ENCODE peak calls at places on chromosomes 3 and 15, in four cellular contexts. One of them, this sample, is unnamed.

GRCh38 chr3:66338927-66339326 is 118.1 kb downstream of the SLC25A26 start:
- DNase-seq in lower lobe of right lung: no peak
- DNase-seq in endothelial cell: no peak
- DNase-seq in A549: no peak
- DNase-seq in this sample: no peak

GRCh38 chr3:197144188-197144587 is 114.6 kb upstream of the MELTF start:
- DNase-seq in lower lobe of right lung: no peak
- DNase-seq in endothelial cell: no peak
- DNase-seq in A549: no peak
- DNase-seq in this sample: no peak

GRCh38 chr3:164452707-164453106 is 625.6 kb downstream of the SI start:
- DNase-seq in A549: no peak
- DNase-seq in endothelial cell: no peak
- DNase-seq in lower lobe of right lung: no peak
- DNase-seq in this sample: no peak

GRCh38 chr15:39583586-39584265 is 2.8 kb downstream of the THBS1 start:
- DNase-seq in A549: peak; percentile 17
- DNase-seq in lower lobe of right lung: no peak
- DNase-seq in endothelial cell: peak; percentile 21
- DNase-seq in this sample: peak; percentile 58

GRCh38 chr3:120025520-120025919 is 68.7 kb downstream of the GSK3B start:
- DNase-seq in lower lobe of right lung: no peak
- DNase-seq in A549: no peak
- DNase-seq in endothelial cell: no peak
- DNase-seq in this sample: peak; percentile 30

GRCh38 chr15:31476866-31477265 is 150.2 kb downstream of the KLF13 start:
- DNase-seq in A549: no peak
- DNase-seq in lower lobe of right lung: no peak
- DNase-seq in endothelial cell: no peak
- DNase-seq in this sample: no peak

GRCh38 chr3:193908181-193908744 is 227.7 kb upstream of the HES1 start:
- DNase-seq in A549: no peak
- DNase-seq in endothelial cell: no peak
- DNase-seq in lower lobe of right lung: no peak
- DNase-seq in this sample: no peak

GRCh38 chr3:72187131-72187530 is 402.2 kb upstream of the PROK2 start:
- DNase-seq in A549: no peak
- DNase-seq in lower lobe of right lung: no peak
- DNase-seq in endothelial cell: no peak
- DNase-seq in this sample: no peak

GRCh38 chr15:45262906-45263456 is 10.9 kb downstream of the SLC28A2 start:
- DNase-seq in endothelial cell: no peak
- DNase-seq in lower lobe of right lung: no peak
- DNase-seq in A549: no peak
- DNase-seq in this sample: no peak

GRCh38 chr3:107999215-107999775 is 91.5 kb downstream of the CD47 start:
- DNase-seq in lower lobe of right lung: peak; percentile 55
- DNase-seq in A549: no peak
- DNase-seq in endothelial cell: no peak
- DNase-seq in this sample: no peak

DNA sequence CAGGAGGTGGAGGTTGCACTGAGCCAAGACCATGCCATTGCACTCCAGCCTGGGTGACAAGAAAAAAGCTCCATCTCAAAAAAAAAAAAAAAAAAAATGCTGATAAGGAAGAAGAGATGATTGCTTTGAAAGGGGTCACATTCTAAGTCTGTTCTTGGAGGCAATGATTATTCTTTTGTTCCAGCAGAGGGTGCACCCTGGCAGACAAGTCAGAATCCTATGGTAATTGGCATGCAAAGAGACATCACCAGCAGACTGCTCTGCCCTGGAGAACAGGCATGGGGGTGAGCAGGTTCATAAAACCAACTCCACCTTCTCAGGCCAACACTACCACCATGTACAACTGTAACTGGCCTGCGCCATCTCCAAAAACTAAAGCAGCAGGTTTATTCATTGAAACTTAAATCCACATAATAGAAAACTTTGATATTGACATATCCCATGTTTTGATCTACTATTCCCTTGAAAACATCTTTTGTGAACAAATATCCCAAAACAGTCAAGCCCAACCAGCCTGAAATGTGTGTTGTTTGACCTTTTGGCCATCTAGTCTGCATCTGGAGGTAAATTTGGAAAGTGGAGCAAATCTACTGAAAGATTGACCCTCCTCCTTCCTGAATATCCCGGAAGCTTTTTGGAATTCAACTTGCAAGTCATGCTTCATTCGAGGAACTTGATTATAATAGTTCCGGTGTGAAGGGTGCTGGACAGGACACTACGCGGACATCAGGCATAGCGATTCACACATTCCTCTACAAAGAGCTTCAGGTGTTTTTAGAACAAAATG is 100.3 kb downstream of the MECOM start:
- DNase-seq in A549: no peak
- DNase-seq in lower lobe of right lung: no peak
- DNase-seq in endothelial cell: no peak
- DNase-seq in this sample: no peak
- TF ChIP-seq CTCF in A549: no peak
- TF ChIP-seq CTCF in lower lobe of right lung: no peak
- TF ChIP-seq CTCF in endothelial cell: no peak
- TF ChIP-seq CTCF in this sample: no peak

DNA sequence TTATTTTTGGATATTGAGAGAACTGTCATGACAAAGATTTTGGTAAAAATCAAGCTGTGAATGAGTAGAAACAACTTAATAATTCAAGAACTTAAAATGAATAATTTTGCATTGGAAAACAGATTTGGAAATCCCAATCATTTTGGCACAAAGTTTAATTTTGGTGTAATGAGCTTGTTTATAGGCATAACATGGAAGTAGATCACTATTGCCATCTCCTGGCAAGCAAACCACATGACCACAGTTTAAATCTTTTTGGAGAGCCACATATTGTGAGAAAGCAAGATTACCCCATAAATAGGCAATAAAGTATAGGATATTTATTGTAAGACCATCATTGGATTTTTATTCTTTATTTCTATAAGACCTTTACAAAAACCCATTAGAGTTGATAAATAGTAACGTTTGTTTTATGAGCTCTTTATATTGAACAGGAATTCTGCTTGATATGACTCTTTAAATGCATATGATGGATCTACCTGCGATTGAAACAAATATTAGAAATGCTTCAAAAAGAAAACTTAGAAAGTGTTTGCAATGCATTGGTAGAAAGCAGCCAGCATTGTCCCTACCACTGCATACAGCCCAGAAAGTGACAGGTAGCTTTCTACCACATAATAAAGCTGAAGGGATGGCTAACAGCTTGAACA is 766.9 kb downstream of the TBL1XR1 start:
- DNase-seq in endothelial cell: peak; percentile 9
- DNase-seq in A549: peak; percentile 5
- DNase-seq in lower lobe of right lung: no peak
- DNase-seq in this sample: peak; percentile 3
- TF ChIP-seq CTCF in endothelial cell: peak; percentile 43
- TF ChIP-seq CTCF in A549: peak; percentile 46
- TF ChIP-seq CTCF in lower lobe of right lung: peak; percentile 36
- TF ChIP-seq CTCF in this sample: peak; percentile 39

GRCh38 chr15:65856821-65857455 is 12.4 kb upstream of the RAB11A start:
- DNase-seq in endothelial cell: peak; percentile 60
- DNase-seq in lower lobe of right lung: peak; percentile 84
- DNase-seq in A549: peak; percentile 57
- DNase-seq in this sample: peak; percentile 91

GRCh38 chr15:65867244-65867643 is 2.0 kb upstream of the RAB11A start:
- DNase-seq in A549: no peak
- DNase-seq in lower lobe of right lung: no peak
- DNase-seq in endothelial cell: no peak
- DNase-seq in this sample: no peak

GRCh38 chr15:65857718-65858402 is 11.4 kb upstream of the RAB11A start:
- DNase-seq in endothelial cell: no peak
- DNase-seq in lower lobe of right lung: no peak
- DNase-seq in A549: no peak
- DNase-seq in this sample: no peak

GRCh38 chr15:65863106-65863505 is 6.2 kb upstream of the RAB11A start:
- DNase-seq in endothelial cell: no peak
- DNase-seq in A549: no peak
- DNase-seq in lower lobe of right lung: no peak
- DNase-seq in this sample: no peak

DNA sequence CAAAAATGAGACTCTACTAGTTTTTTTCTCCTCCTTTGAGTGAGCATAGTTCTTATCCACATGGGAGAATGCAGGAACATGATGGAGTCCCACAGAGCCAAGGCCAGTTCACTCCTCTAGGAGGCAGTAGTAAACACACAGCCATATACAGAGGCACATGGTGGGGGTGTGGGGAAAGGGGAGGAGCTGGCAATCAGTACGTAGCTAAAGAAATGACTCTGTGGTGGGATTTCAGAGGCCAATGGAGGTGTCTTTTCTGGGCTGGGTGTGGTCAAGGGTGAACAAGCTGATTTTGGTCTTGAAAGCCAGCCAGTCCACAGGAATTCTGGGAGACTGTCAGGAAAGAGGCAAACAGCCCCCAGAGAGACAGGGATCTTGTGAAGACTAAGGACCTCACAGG is 6.6 kb upstream of the RAB11A start:
- DNase-seq in endothelial cell: peak; percentile 38
- DNase-seq in lower lobe of right lung: no peak
- DNase-seq in A549: peak; percentile 82
- DNase-seq in this sample: peak; percentile 91
- TF ChIP-seq CTCF in endothelial cell: peak; percentile 6
- TF ChIP-seq CTCF in lower lobe of right lung: peak; percentile 34
- TF ChIP-seq CTCF in A549: peak; percentile 51
- TF ChIP-seq CTCF in this sample: peak; percentile 76

GRCh38 chr3:25915673-25916072 is 125.8 kb downstream of the OXSM start:
- DNase-seq in A549: no peak
- DNase-seq in endothelial cell: no peak
- DNase-seq in lower lobe of right lung: no peak
- DNase-seq in this sample: no peak

GRCh38 chr3:25907081-25907480 is 117.2 kb downstream of the OXSM start:
- DNase-seq in endothelial cell: no peak
- DNase-seq in lower lobe of right lung: no peak
- DNase-seq in A549: no peak
- DNase-seq in this sample: no peak

GRCh38 chr3:25913179-25913578 is 123.3 kb downstream of the OXSM start:
- DNase-seq in lower lobe of right lung: no peak
- DNase-seq in A549: no peak
- DNase-seq in endothelial cell: no peak
- DNase-seq in this sample: no peak

GRCh38 chr3:25911525-25912295 is 121.8 kb downstream of the OXSM start:
- DNase-seq in endothelial cell: no peak
- DNase-seq in lower lobe of right lung: no peak
- DNase-seq in A549: no peak
- DNase-seq in this sample: no peak

DNA sequence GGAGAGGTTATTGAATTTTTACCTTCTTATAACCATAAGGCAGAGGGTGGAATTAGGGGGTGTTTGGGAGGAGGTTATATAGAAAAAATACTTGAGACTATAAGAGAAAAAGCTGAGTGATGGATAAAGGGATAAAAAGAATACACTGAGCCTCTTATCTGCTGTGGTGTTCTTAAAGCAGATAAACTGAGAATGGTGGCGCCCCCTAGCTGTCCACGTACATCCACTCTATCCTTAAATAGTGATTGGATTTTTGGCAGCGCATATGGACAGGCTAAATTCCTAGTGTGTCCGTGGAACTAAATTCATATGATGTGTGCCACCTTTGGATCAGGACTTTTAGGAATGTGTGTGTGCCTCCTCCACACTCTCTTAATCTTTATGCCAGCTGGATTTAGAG is 121.1 kb downstream of the OXSM start:
- DNase-seq in lower lobe of right lung: peak; percentile 52
- DNase-seq in A549: no peak
- DNase-seq in endothelial cell: no peak
- DNase-seq in this sample: peak; percentile 79
- TF ChIP-seq CTCF in lower lobe of right lung: peak; percentile 41
- TF ChIP-seq CTCF in A549: no peak
- TF ChIP-seq CTCF in endothelial cell: peak; percentile 54
- TF ChIP-seq CTCF in this sample: peak; percentile 70

DNA sequence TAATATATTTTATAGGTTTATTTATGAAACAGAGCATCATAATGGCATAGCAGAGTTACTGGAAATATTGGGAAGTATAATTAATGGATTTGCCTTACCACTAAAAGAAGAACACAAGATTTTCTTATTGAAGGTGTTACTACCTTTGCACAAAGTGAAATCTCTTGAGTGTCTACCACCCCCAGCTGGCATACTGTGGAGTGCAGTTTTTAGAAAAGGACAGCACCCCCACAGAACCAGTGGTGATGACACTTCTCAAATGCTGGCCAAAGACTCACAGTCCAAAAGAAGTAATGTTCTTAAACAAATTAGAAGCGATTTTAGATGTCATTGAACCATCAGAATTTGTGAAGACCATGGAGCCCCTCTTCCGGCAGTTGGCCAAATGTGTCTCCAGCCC is 58.1 kb downstream of the DNAH1 start:
- DNase-seq in lower lobe of right lung: no peak
- DNase-seq in endothelial cell: no peak
- DNase-seq in A549: no peak
- DNase-seq in this sample: peak; percentile 14
- TF ChIP-seq CTCF in lower lobe of right lung: no peak
- TF ChIP-seq CTCF in endothelial cell: no peak
- TF ChIP-seq CTCF in A549: no peak
- TF ChIP-seq CTCF in this sample: no peak